ENCODE peak calls at places on chromosomes 1 and 21, in ten cellular contexts. H is brain microvascular endothelial cell, M is foreskin keratinocyte, P is neuronal stem cell, F is adipocyte, S is MM.1S, N is ovary, X is body of pancreas, L is fibroblast of lung, J is uterus. K is an unnamed sample. For H3K27me3, the result is how much of the 10 kb centered on the place peaks cover.

GRCh38 chr1:168081373-168082007 is 55.2 kb downstream of the GPR161 start:
- DNase-seq in H (peak), M (peak), P (no peak), F (peak), S (no peak), N (no peak), X (peak), L (peak), J (no peak), K (no peak)

GRCh38 chr1:42684139-42684538 is 1.9 kb downstream of the YBX1 start:
- DNase-seq in H (no peak), M (no peak), P (no peak), F (peak), S (no peak), N (no peak), X (no peak), L (peak), J (no peak), K (peak)

GRCh38 chr1:115325876-115326275 is 12.2 kb downstream of the NGF start:
- DNase-seq in H (peak), M (no peak), P (no peak), F (no peak), S (no peak), N (no peak), X (no peak), L (no peak), J (no peak), K (no peak)

GRCh38 chr1:152907686-152908601 is at the start of gene IVL:
- DNase-seq in H (no peak), M (no peak), P (no peak), F (no peak), S (no peak), N (no peak), X (no peak), L (no peak), J (no peak), K (peak)

GRCh38 chr1:19064906-19065450 is 108.5 kb upstream of the IFFO2 start:
- DNase-seq in H (no peak), M (no peak), P (no peak), F (no peak), S (no peak), N (no peak), X (no peak), L (no peak), J (no peak), K (no peak)

GRCh38 chr21:26784974-26785373 is 60.2 kb downstream of the ADAMTS1 start:
- DNase-seq in H (no peak), M (no peak), P (no peak), F (no peak), S (no peak), N (no peak), X (peak), L (no peak), J (peak), K (no peak)

GRCh38 chr21:46069719-46070279 is 28.1 kb upstream of the COL6A2 start:
- DNase-seq in H (no peak), M (no peak), P (no peak), F (no peak), S (no peak), N (peak), X (no peak), L (no peak), J (no peak), K (no peak)

GRCh38 chr1:20480261-20481157 is 5.5 kb downstream of the CAMK2N1 start:
- DNase-seq in H (no peak), M (no peak), P (no peak), F (no peak), S (no peak), N (no peak), X (peak), L (no peak), J (no peak), K (no peak)

GRCh38 chr1:209800984-209801834 is 4.7 kb downstream of the IRF6 start:
- DNase-seq in H (no peak), M (no peak), P (no peak), F (peak), S (no peak), N (no peak), X (no peak), L (no peak), J (peak), K (peak)

GRCh38 chr1:34266127-34266951 is 89.6 kb downstream of the C1orf94 start:
- DNase-seq in H (no peak), M (peak), P (no peak), F (no peak), S (no peak), N (no peak), X (no peak), L (no peak), J (no peak), K (no peak)

GRCh38 chr1:14852301-14852700 is 253.8 kb downstream of the KAZN start:
- DNase-seq in H (no peak), M (no peak), P (no peak), F (no peak), S (no peak), N (no peak), X (peak), L (no peak), J (no peak), K (no peak)
- H3K27me3 ChIP-seq in H (under half), M (under half), P (under half), F (under half), S (under half), N (under half), X (under half), L (under half), J (under half), K (under half)

GRCh38 chr1:160070243-160071163 is 543 bp upstream of the KCNJ10 start:
- DNase-seq in H (peak), M (no peak), P (peak), F (peak), S (peak), N (peak), X (peak), L (peak), J (peak), K (peak)
- H3K27me3 ChIP-seq in H (under half), M (half or more), P (under half), F (under half), S (under half), N (under half), X (under half), L (under half), J (under half), K (under half)

GRCh38 chr1:241810769-241811402 is 37.1 kb upstream of the EXO1 start:
- DNase-seq in H (no peak), M (no peak), P (no peak), F (no peak), S (no peak), N (no peak), X (no peak), L (no peak), J (no peak), K (no peak)
- H3K27me3 ChIP-seq in H (under half), M (under half), P (under half), F (under half), S (under half), N (under half), X (under half), L (under half), J (under half), K (under half)

DNA sequence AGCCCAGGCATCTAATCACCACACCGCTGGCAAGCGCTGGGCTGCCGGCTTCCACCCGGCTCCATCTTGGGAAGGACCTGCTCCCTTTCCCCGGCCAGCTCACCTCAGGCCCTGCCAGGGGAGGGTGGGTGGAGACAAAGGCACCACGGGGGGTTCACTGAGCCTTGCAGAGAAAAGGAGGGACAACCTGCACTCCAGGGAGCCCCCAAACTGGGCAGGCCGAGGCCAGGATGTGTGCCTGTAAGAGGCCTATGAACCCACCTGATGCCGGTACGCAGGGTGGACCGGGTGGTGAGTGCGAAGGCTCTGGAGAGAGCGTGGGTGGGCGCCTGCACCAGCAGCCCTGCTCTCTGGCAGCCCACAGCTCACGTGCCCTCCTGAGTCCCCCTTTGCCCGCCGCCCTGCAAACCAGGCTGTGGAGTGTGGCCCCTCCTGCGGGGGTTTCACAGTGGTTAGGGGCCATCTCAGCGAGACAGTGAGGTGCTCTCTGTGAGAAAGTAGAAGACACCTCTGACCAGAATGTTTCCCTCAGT is 22.2 kb downstream of the RHBG start:
- DNase-seq in H (no peak), M (no peak), P (no peak), F (no peak), S (no peak), N (no peak), X (no peak), L (no peak), J (no peak), K (no peak)
- H3K27me3 ChIP-seq in H (under half), M (half or more), P (under half), F (half or more), S (half or more), N (under half), X (under half), L (under half), J (under half), K (under half)

GRCh38 chr1:2534315-2534714 is 4.3 kb upstream of the HES5 start:
- DNase-seq in H (no peak), M (no peak), P (no peak), F (no peak), S (no peak), N (no peak), X (no peak), L (no peak), J (no peak), K (no peak)

GRCh38 chr1:2535981-2536380 is 5.9 kb upstream of the HES5 start:
- DNase-seq in H (no peak), M (no peak), P (no peak), F (no peak), S (no peak), N (no peak), X (no peak), L (no peak), J (no peak), K (no peak)

GRCh38 chr1:2535455-2535854 is 5.4 kb upstream of the HES5 start:
- DNase-seq in H (no peak), M (no peak), P (no peak), F (no peak), S (no peak), N (no peak), X (no peak), L (no peak), J (no peak), K (no peak)

GRCh38 chr1:2533356-2533755 is 3.3 kb upstream of the HES5 start:
- DNase-seq in H (no peak), M (peak), P (no peak), F (peak), S (no peak), N (no peak), X (no peak), L (no peak), J (no peak), K (peak)

GRCh38 chr1:2534775-2535387 is 4.8 kb upstream of the HES5 start:
- DNase-seq in H (no peak), M (peak), P (no peak), F (peak), S (no peak), N (no peak), X (no peak), L (no peak), J (no peak), K (no peak)
- H3K27me3 ChIP-seq in H (under half), M (under half), P (under half), F (half or more), S (half or more), N (under half), X (under half), L (under half), J (under half), K (under half)

DNA sequence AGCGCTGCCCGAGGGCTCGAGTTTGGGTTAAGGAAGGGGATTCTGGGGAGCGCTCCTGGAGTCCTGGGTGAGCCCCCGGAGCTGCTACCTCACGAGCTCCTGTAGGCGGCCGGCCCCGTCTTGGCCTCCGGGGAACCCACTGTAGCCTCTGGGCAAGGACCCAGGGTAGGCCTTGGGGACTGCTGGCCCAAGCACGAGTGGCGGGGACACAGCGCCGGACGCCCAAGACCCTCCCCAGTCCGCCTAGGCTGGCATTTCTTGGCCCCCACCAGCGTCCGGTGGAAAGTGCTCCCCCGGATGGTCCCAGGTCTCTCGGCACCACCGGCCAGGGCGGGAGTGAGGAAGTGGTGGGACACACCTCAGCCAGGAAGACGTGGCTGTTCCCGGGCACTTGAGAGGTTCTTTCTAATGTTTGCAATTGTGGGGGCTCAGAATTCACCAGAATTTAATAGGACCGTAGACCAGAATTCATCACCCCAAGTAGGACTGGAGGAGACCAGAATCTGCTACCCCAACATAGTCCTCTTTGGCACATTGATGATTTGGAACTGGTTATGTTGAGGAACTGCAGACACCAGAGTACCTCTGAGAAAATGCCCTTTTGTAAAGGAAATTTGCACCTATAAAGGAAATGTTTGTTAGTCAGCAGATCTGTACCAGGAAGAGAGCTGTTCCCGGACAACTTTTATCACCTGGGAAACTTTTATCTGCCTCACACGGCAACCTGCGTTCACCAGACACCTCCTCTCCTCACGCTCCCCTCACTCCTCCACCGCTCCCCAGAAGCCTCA is 652 bp upstream of the TMPRSS2 start:
- DNase-seq in H (no peak), M (no peak), P (no peak), F (no peak), S (no peak), N (no peak), X (peak), L (no peak), J (no peak), K (no peak)
- H3K27me3 ChIP-seq in H (under half), M (half or more), P (under half), F (half or more), S (under half), N (under half), X (under half), L (under half), J (under half), K (under half)

GRCh38 chr1:36984675-36985074 is 49.6 kb downstream of the GRIK3 start:
- DNase-seq in H (no peak), M (no peak), P (no peak), F (no peak), S (no peak), N (no peak), X (no peak), L (no peak), J (no peak), K (no peak)
- H3K27me3 ChIP-seq in H (under half), M (under half), P (under half), F (under half), S (half or more), N (under half), X (under half), L (under half), J (under half), K (under half)

GRCh38 chr1:55015123-55015522 is 16.4 kb downstream of the BSND start:
- DNase-seq in H (no peak), M (no peak), P (no peak), F (peak), S (no peak), N (no peak), X (no peak), L (no peak), J (no peak), K (peak)

GRCh38 chr1:55015731-55016620 is 17.2 kb downstream of the BSND start:
- DNase-seq in H (no peak), M (no peak), P (no peak), F (peak), S (no peak), N (no peak), X (no peak), L (no peak), J (no peak), K (no peak)

GRCh38 chr1:55012661-55013060 is 13.9 kb downstream of the BSND start:
- DNase-seq in H (no peak), M (no peak), P (no peak), F (no peak), S (no peak), N (no peak), X (no peak), L (no peak), J (no peak), K (no peak)

GRCh38 chr1:55021965-55022546 is 17.3 kb upstream of the PCSK9 start:
- DNase-seq in H (peak), M (peak), P (peak), F (peak), S (peak), N (peak), X (peak), L (peak), J (peak), K (peak)

DNA sequence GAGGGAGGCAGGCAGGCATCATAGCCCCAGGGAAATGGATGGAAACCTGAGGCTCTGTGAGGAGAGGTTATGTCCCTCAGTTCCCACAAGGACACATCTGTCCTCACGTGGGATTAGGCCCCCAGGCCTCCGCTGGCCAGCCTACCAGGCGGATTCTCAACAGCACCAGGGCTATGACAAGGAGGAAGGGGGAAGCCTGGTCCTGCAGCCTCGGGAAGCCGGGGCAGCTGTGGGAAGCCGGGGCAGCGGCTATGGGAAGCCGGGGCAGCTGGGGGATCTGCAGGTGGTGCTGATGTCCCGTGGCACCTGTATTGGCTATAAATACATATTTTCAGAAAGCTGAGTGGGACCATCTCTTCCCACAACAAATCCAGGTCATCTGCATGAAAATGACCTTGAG is 19.7 kb downstream of the BSND start:
- DNase-seq in H (no peak), M (no peak), P (no peak), F (no peak), S (no peak), N (no peak), X (no peak), L (no peak), J (no peak), K (no peak)
- H3K27me3 ChIP-seq in H (under half), M (under half), P (under half), F (half or more), S (under half), N (under half), X (under half), L (under half), J (under half), K (under half)

GRCh38 chr1:228648647-228649383 is 86.5 kb upstream of the RHOU start:
- DNase-seq in H (no peak), M (no peak), P (no peak), F (no peak), S (no peak), N (peak), X (no peak), L (no peak), J (no peak), K (no peak)
- H3K27me3 ChIP-seq in H (under half), M (under half), P (under half), F (under half), S (under half), N (under half), X (under half), L (under half), J (half or more), K (under half)

GRCh38 chr1:21663251-21663950 is 5.8 kb downstream of the RAP1GAP start:
- DNase-seq in H (no peak), M (no peak), P (no peak), F (no peak), S (no peak), N (peak), X (no peak), L (no peak), J (peak), K (no peak)

GRCh38 chr1:21663951-21664805 is 5.0 kb downstream of the RAP1GAP start:
- DNase-seq in H (no peak), M (no peak), P (no peak), F (no peak), S (no peak), N (peak), X (no peak), L (no peak), J (peak), K (no peak)

GRCh38 chr1:21666572-21667320 is 2.4 kb downstream of the RAP1GAP start:
- DNase-seq in H (no peak), M (no peak), P (no peak), F (no peak), S (no peak), N (peak), X (peak), L (no peak), J (no peak), K (no peak)

GRCh38 chr1:21665711-21666571 is 3.2 kb downstream of the RAP1GAP start:
- DNase-seq in H (no peak), M (no peak), P (no peak), F (no peak), S (no peak), N (peak), X (no peak), L (no peak), J (no peak), K (peak)

GRCh38 chr1:21664806-21665588 is 4.2 kb downstream of the RAP1GAP start:
- DNase-seq in H (no peak), M (no peak), P (no peak), F (no peak), S (no peak), N (peak), X (no peak), L (no peak), J (no peak), K (no peak)
- H3K27me3 ChIP-seq in H (half or more), M (half or more), P (under half), F (under half), S (under half), N (under half), X (under half), L (under half), J (under half), K (under half)